ENCODE peak calls at places on chromosomes 16 and 17, in four cellular contexts. One of them, this sample, is unnamed.

GRCh38 chr17:28575126-28575795 is 1.4 kb downstream of the ALDOC start:
- DNase-seq in AG04450: no peak
- DNase-seq in ascending aorta: no peak
- DNase-seq in breast epithelium: no peak
- DNase-seq in this sample: no peak

GRCh38 chr16:82016964-82017363 is 5.7 kb upstream of the SDR42E1 start:
- DNase-seq in AG04450: no peak
- DNase-seq in breast epithelium: no peak
- DNase-seq in ascending aorta: no peak
- DNase-seq in this sample: no peak

GRCh38 chr17:50027639-50028206 is 28.2 kb upstream of the ITGA3 start:
- DNase-seq in AG04450: peak
- DNase-seq in breast epithelium: peak
- DNase-seq in ascending aorta: peak
- DNase-seq in this sample: peak

GRCh38 chr16:23148513-23149266 is 562 bp downstream of the USP31 start:
- DNase-seq in breast epithelium: peak
- DNase-seq in ascending aorta: peak
- DNase-seq in AG04450: no peak
- DNase-seq in this sample: no peak

GRCh38 chr17:65537845-65538678 is 23.4 kb downstream of the AXIN2 start:
- DNase-seq in AG04450: no peak
- DNase-seq in ascending aorta: no peak
- DNase-seq in breast epithelium: no peak
- DNase-seq in this sample: no peak

GRCh38 chr17:69608808-69609494 is 194.5 kb downstream of the MAP2K6 start:
- DNase-seq in breast epithelium: peak
- DNase-seq in AG04450: peak
- DNase-seq in ascending aorta: peak
- DNase-seq in this sample: peak

GRCh38 chr17:73262676-73263642 is 1.3 kb upstream of the CPSF4L start:
- DNase-seq in AG04450: no peak
- DNase-seq in ascending aorta: no peak
- DNase-seq in breast epithelium: no peak
- DNase-seq in this sample: no peak

GRCh38 chr17:67434061-67434525 is 57.0 kb downstream of the PITPNC1 start:
- DNase-seq in breast epithelium: no peak
- DNase-seq in ascending aorta: peak
- DNase-seq in AG04450: no peak
- DNase-seq in this sample: no peak

GRCh38 chr17:296382-296781 is 56.2 kb downstream of the RPH3AL start:
- DNase-seq in ascending aorta: peak
- DNase-seq in breast epithelium: no peak
- DNase-seq in AG04450: no peak
- DNase-seq in this sample: no peak

GRCh38 chr17:72661945-72662826 is 430.3 kb downstream of the SLC39A11 start:
- DNase-seq in breast epithelium: no peak
- DNase-seq in AG04450: no peak
- DNase-seq in ascending aorta: no peak
- DNase-seq in this sample: no peak

GRCh38 chr17:35135322-35135721 is 6.8 kb downstream of the NLE1 start:
- DNase-seq in ascending aorta: no peak
- DNase-seq in AG04450: no peak
- DNase-seq in breast epithelium: no peak
- DNase-seq in this sample: no peak

GRCh38 chr16:2874584-2875362 is 8.2 kb upstream of the FLYWCH2 start:
- DNase-seq in ascending aorta: peak
- DNase-seq in AG04450: no peak
- DNase-seq in breast epithelium: peak
- DNase-seq in this sample: peak

GRCh38 chr17:721540-721937 is 6.9 kb upstream of the VPS53 start:
- DNase-seq in AG04450: no peak
- DNase-seq in breast epithelium: no peak
- DNase-seq in ascending aorta: no peak
- DNase-seq in this sample: no peak

GRCh38 chr17:72056727-72057290 is 64.0 kb upstream of the SOX9 start:
- DNase-seq in AG04450: no peak
- DNase-seq in ascending aorta: no peak
- DNase-seq in breast epithelium: no peak
- DNase-seq in this sample: no peak

GRCh38 chr17:49210158-49211029 is at the start of the genes ABI3 and GNGT2:
- DNase-seq in AG04450: no peak
- DNase-seq in ascending aorta: peak
- DNase-seq in breast epithelium: no peak
- DNase-seq in this sample: no peak

GRCh38 chr17:82915010-82915696 is 75.3 kb upstream of the ZNF750 start:
- DNase-seq in ascending aorta: no peak
- DNase-seq in AG04450: no peak
- DNase-seq in breast epithelium: no peak
- DNase-seq in this sample: no peak

GRCh38 chr17:78669975-78670518 is 92.9 kb upstream of the DNAH17 start:
- DNase-seq in breast epithelium: no peak
- DNase-seq in ascending aorta: no peak
- DNase-seq in AG04450: no peak
- DNase-seq in this sample: no peak

GRCh38 chr17:78673395-78673794 is 96.2 kb upstream of the DNAH17 start:
- DNase-seq in AG04450: no peak
- DNase-seq in breast epithelium: no peak
- DNase-seq in ascending aorta: no peak
- DNase-seq in this sample: no peak

GRCh38 chr17:78672880-78673371 is 95.7 kb upstream of the DNAH17 start:
- DNase-seq in breast epithelium: no peak
- DNase-seq in AG04450: no peak
- DNase-seq in ascending aorta: no peak
- DNase-seq in this sample: no peak

GRCh38 chr17:78670850-78671291 is 93.7 kb upstream of the DNAH17 start:
- DNase-seq in ascending aorta: no peak
- DNase-seq in AG04450: no peak
- DNase-seq in breast epithelium: no peak
- DNase-seq in this sample: no peak

GRCh38 chr17:78671607-78672404 is 94.6 kb upstream of the DNAH17 start:
- DNase-seq in ascending aorta: no peak
- DNase-seq in AG04450: peak
- DNase-seq in breast epithelium: no peak
- DNase-seq in this sample: no peak
- H3K27ac ChIP-seq in ascending aorta: no peak
- H3K27ac ChIP-seq in AG04450: no peak
- H3K27ac ChIP-seq in breast epithelium: no peak
- H3K27ac ChIP-seq in this sample: no peak

DNA sequence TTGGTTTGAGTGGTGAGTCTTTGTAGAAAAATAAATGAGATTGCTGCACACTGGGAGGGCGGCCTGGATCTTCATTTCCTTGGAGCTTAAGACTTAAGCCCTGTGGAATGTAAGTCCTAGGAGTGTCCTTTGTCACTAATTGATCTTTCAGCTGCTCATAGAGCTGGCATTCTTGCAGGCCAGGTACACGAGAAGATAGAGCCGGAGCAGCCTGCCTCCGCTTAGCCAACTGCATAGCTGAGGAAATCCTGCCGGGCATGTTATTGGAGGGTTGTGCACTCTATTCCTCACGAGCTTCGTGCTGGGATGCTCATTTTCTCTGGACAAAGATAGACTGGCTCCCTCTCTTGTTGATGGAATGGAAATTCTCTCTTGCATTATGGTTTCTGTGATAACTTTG is 76.8 kb downstream of the RPA1 start:
- DNase-seq in breast epithelium: no peak
- DNase-seq in AG04450: no peak
- DNase-seq in ascending aorta: no peak
- DNase-seq in this sample: peak
- TF ChIP-seq CTCF in breast epithelium: no peak
- TF ChIP-seq CTCF in AG04450: no peak
- TF ChIP-seq CTCF in ascending aorta: no peak
- TF ChIP-seq CTCF in this sample: no peak

DNA sequence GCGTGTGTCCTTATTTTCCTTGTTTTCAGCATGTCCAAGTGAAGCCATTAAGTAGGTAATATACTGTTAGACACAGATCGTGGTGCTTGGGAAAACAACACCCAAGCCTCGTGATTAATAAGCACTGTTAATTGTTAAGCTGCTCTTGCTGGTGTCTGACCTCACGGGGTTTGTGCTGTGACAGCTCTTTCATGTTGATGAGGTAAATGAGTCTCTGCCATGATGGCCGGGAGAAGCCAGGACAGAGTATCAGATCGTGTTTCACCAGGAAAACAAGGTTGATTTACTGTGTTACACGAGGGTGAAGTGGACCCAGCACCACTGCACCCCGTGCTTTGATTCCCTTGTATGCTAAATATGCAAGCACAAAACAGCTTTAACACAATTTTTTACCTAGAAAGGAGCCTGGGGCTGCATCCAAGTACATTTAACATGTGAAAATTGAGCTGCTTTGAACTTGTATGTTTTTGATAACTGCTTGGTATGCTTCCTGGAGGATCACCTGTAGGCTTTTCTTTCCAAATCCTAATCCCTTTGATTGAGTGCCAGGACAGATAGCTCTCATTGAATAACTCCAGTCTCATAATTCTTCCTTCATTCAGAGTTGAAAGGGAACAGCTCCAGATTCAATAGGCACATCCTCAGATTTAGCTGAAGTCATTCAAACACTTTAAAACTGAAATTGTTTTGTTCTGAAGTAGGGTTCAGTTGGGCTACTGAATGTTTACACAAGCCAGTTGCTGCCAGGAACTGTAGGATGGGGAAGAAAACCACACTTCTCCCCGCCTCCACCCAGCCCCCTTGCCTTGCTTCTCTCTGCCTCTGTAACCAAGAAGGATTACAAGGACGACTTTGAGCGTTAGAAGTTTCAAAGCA is 287.5 kb downstream of the FTO start:
- DNase-seq in breast epithelium: no peak
- DNase-seq in ascending aorta: no peak
- DNase-seq in AG04450: peak
- DNase-seq in this sample: no peak
- H3K27ac ChIP-seq in breast epithelium: peak
- H3K27ac ChIP-seq in ascending aorta: no peak
- H3K27ac ChIP-seq in AG04450: peak
- H3K27ac ChIP-seq in this sample: no peak

DNA sequence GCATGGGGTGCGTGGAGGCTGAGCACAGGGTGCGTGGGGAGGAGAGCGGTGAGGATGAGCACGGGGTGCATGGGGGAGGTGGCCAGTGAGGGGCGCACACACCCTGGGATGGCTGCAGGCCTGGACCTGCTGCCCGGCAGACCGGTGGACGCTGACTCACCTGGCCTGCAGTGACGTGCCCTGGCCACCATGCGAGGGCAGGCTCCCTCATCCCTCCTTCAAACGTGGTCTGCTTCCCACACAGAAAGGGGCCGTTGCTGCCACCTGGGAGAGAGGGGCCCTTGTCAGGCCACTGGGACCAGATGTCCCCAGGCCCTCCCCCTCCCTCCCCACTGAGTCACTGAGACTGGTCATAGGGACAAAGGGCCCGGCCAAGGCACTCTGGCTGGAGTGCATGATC is 20.1 kb upstream of the APRT start:
- DNase-seq in AG04450: no peak
- DNase-seq in breast epithelium: no peak
- DNase-seq in ascending aorta: no peak
- DNase-seq in this sample: peak
- TF ChIP-seq CTCF in AG04450: no peak
- TF ChIP-seq CTCF in breast epithelium: no peak
- TF ChIP-seq CTCF in ascending aorta: no peak
- TF ChIP-seq CTCF in this sample: no peak

GRCh38 chr17:31094600-31095238 is at the start of gene NF1:
- DNase-seq in breast epithelium: peak
- DNase-seq in ascending aorta: peak
- DNase-seq in AG04450: peak
- DNase-seq in this sample: peak

GRCh38 chr17:31096106-31096436 is 1.3 kb downstream of the NF1 start:
- DNase-seq in AG04450: no peak
- DNase-seq in ascending aorta: no peak
- DNase-seq in breast epithelium: no peak
- DNase-seq in this sample: no peak

GRCh38 chr17:31095239-31096105 is 695 bp downstream of the NF1 start:
- DNase-seq in AG04450: no peak
- DNase-seq in ascending aorta: peak
- DNase-seq in breast epithelium: peak
- DNase-seq in this sample: peak

GRCh38 chr17:31092475-31093064 is 2.2 kb upstream of the NF1 start:
- DNase-seq in ascending aorta: no peak
- DNase-seq in breast epithelium: no peak
- DNase-seq in AG04450: no peak
- DNase-seq in this sample: no peak

GRCh38 chr17:31093866-31094599 is 744 bp upstream of the NF1 start:
- DNase-seq in AG04450: no peak
- DNase-seq in ascending aorta: no peak
- DNase-seq in breast epithelium: no peak
- DNase-seq in this sample: no peak
- H3K27ac ChIP-seq in AG04450: peak
- H3K27ac ChIP-seq in ascending aorta: peak
- H3K27ac ChIP-seq in breast epithelium: peak
- H3K27ac ChIP-seq in this sample: peak

DNA sequence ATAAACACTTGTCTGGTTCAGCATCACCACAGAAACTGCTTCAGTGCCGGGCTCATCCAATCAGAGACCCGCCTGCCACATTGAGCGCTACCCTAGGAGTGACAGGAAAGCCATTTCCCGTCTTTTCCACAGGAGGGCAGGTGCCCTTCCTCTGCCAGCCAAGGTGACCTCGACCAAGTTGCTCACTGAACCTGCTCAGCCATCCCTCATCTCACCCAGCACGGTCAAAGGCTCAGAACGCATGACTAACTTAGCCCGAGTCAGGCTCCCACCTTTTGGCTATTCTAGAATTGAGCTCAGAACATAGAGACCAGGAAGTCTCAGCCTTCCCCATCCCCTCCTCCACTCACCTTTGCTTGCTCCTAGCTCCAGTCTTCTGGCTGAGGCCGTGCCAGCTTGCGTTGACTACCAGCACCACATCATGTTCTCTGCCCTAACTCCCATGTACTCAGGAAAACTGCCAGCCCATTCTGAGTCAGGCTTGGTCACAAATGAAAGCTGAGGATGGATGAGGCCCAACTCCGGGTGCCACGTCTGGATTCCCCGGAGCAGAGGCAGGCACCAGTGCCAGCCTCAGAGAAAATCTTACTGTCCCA is 15.6 kb downstream of the MRPS23 start:
- DNase-seq in breast epithelium: peak
- DNase-seq in ascending aorta: peak
- DNase-seq in AG04450: no peak
- DNase-seq in this sample: no peak
- TF ChIP-seq CTCF in breast epithelium: no peak
- TF ChIP-seq CTCF in ascending aorta: peak
- TF ChIP-seq CTCF in AG04450: peak
- TF ChIP-seq CTCF in this sample: no peak

This sample was measured in PC-9.